ENCODE peak calls at places on chromosome 13, in ten cellular contexts. One of them, this sample, is unnamed.

GRCh38 chr13:41568990-41569387 is 111.6 kb downstream of the RGCC start:
- DNase-seq in NCI-H510A treated with DMSO at 0.1 percent for 48 hours: no peak
- DNase-seq in lower leg skin: no peak
- DNase-seq in activated naive CD8-positive, alpha-beta T cell treated with anti-CD3 and anti-CD28 coated beads, Interleukin-2, amount 50 U/mL, for 24 hours: no peak
- DNase-seq in ACHN: no peak
- DNase-seq in IMR-90: peak
- DNase-seq in HEK293T: no peak
- DNase-seq in NAMALWA: no peak
- DNase-seq in progenitor cell of endocrine pancreas: no peak
- DNase-seq in dermis microvascular lymphatic vessel endothelial cell: peak
- DNase-seq in this sample: no peak

GRCh38 chr13:43767351-43767901 is 19.3 kb downstream of the ENOX1 start:
- DNase-seq in ACHN: no peak
- DNase-seq in IMR-90: no peak
- DNase-seq in activated naive CD8-positive, alpha-beta T cell treated with anti-CD3 and anti-CD28 coated beads, Interleukin-2, amount 50 U/mL, for 24 hours: no peak
- DNase-seq in NCI-H510A treated with DMSO at 0.1 percent for 48 hours: no peak
- DNase-seq in HEK293T: no peak
- DNase-seq in dermis microvascular lymphatic vessel endothelial cell: no peak
- DNase-seq in lower leg skin: no peak
- DNase-seq in progenitor cell of endocrine pancreas: no peak
- DNase-seq in NAMALWA: no peak
- DNase-seq in this sample: no peak

GRCh38 chr13:40316301-40316700 is 350.1 kb downstream of the FOXO1 start:
- DNase-seq in IMR-90: no peak
- DNase-seq in NAMALWA: no peak
- DNase-seq in ACHN: no peak
- DNase-seq in dermis microvascular lymphatic vessel endothelial cell: no peak
- DNase-seq in lower leg skin: no peak
- DNase-seq in HEK293T: no peak
- DNase-seq in activated naive CD8-positive, alpha-beta T cell treated with anti-CD3 and anti-CD28 coated beads, Interleukin-2, amount 50 U/mL, for 24 hours: no peak
- DNase-seq in NCI-H510A treated with DMSO at 0.1 percent for 48 hours: no peak
- DNase-seq in progenitor cell of endocrine pancreas: no peak
- DNase-seq in this sample: no peak

GRCh38 chr13:92097337-92097903 is 699.0 kb downstream of the GPC5 start:
- DNase-seq in dermis microvascular lymphatic vessel endothelial cell: no peak
- DNase-seq in NCI-H510A treated with DMSO at 0.1 percent for 48 hours: no peak
- DNase-seq in NAMALWA: no peak
- DNase-seq in progenitor cell of endocrine pancreas: no peak
- DNase-seq in ACHN: no peak
- DNase-seq in lower leg skin: no peak
- DNase-seq in HEK293T: no peak
- DNase-seq in IMR-90: no peak
- DNase-seq in activated naive CD8-positive, alpha-beta T cell treated with anti-CD3 and anti-CD28 coated beads, Interleukin-2, amount 50 U/mL, for 24 hours: no peak
- DNase-seq in this sample: no peak

GRCh38 chr13:112781881-112782361 is 92.1 kb downstream of the ATP11A start:
- DNase-seq in activated naive CD8-positive, alpha-beta T cell treated with anti-CD3 and anti-CD28 coated beads, Interleukin-2, amount 50 U/mL, for 24 hours: no peak
- DNase-seq in ACHN: no peak
- DNase-seq in progenitor cell of endocrine pancreas: no peak
- DNase-seq in IMR-90: no peak
- DNase-seq in NAMALWA: no peak
- DNase-seq in dermis microvascular lymphatic vessel endothelial cell: peak
- DNase-seq in lower leg skin: no peak
- DNase-seq in HEK293T: no peak
- DNase-seq in NCI-H510A treated with DMSO at 0.1 percent for 48 hours: peak
- DNase-seq in this sample: peak

GRCh38 chr13:30581582-30581981 is 36.1 kb upstream of the USPL1 start:
- DNase-seq in NCI-H510A treated with DMSO at 0.1 percent for 48 hours: no peak
- DNase-seq in progenitor cell of endocrine pancreas: no peak
- DNase-seq in NAMALWA: peak
- DNase-seq in dermis microvascular lymphatic vessel endothelial cell: peak
- DNase-seq in activated naive CD8-positive, alpha-beta T cell treated with anti-CD3 and anti-CD28 coated beads, Interleukin-2, amount 50 U/mL, for 24 hours: no peak
- DNase-seq in IMR-90: peak
- DNase-seq in HEK293T: no peak
- DNase-seq in ACHN: peak
- DNase-seq in lower leg skin: no peak
- DNase-seq in this sample: no peak

GRCh38 chr13:45219938-45220375 is 19.1 kb upstream of the KCTD4 start:
- DNase-seq in dermis microvascular lymphatic vessel endothelial cell: peak
- DNase-seq in lower leg skin: no peak
- DNase-seq in NCI-H510A treated with DMSO at 0.1 percent for 48 hours: no peak
- DNase-seq in activated naive CD8-positive, alpha-beta T cell treated with anti-CD3 and anti-CD28 coated beads, Interleukin-2, amount 50 U/mL, for 24 hours: no peak
- DNase-seq in IMR-90: peak
- DNase-seq in ACHN: peak
- DNase-seq in NAMALWA: no peak
- DNase-seq in HEK293T: no peak
- DNase-seq in progenitor cell of endocrine pancreas: no peak
- DNase-seq in this sample: no peak

GRCh38 chr13:100550433-100550832 is 38.2 kb downstream of the GGACT start:
- DNase-seq in progenitor cell of endocrine pancreas: no peak
- DNase-seq in NAMALWA: no peak
- DNase-seq in HEK293T: peak
- DNase-seq in lower leg skin: no peak
- DNase-seq in IMR-90: peak
- DNase-seq in NCI-H510A treated with DMSO at 0.1 percent for 48 hours: no peak
- DNase-seq in dermis microvascular lymphatic vessel endothelial cell: no peak
- DNase-seq in ACHN: no peak
- DNase-seq in activated naive CD8-positive, alpha-beta T cell treated with anti-CD3 and anti-CD28 coated beads, Interleukin-2, amount 50 U/mL, for 24 hours: no peak
- DNase-seq in this sample: peak

GRCh38 chr13:110138009-110138699 is 168.8 kb downstream of the COL4A1 start:
- DNase-seq in IMR-90: peak
- DNase-seq in NCI-H510A treated with DMSO at 0.1 percent for 48 hours: peak
- DNase-seq in dermis microvascular lymphatic vessel endothelial cell: peak
- DNase-seq in progenitor cell of endocrine pancreas: peak
- DNase-seq in activated naive CD8-positive, alpha-beta T cell treated with anti-CD3 and anti-CD28 coated beads, Interleukin-2, amount 50 U/mL, for 24 hours: peak
- DNase-seq in NAMALWA: peak
- DNase-seq in ACHN: peak
- DNase-seq in HEK293T: peak
- DNase-seq in lower leg skin: peak
- DNase-seq in this sample: peak

GRCh38 chr13:57045816-57046691 is 94.7 kb upstream of the PRR20A start:
- DNase-seq in activated naive CD8-positive, alpha-beta T cell treated with anti-CD3 and anti-CD28 coated beads, Interleukin-2, amount 50 U/mL, for 24 hours: no peak
- DNase-seq in NCI-H510A treated with DMSO at 0.1 percent for 48 hours: no peak
- DNase-seq in HEK293T: peak
- DNase-seq in ACHN: no peak
- DNase-seq in lower leg skin: no peak
- DNase-seq in NAMALWA: no peak
- DNase-seq in progenitor cell of endocrine pancreas: no peak
- DNase-seq in IMR-90: no peak
- DNase-seq in dermis microvascular lymphatic vessel endothelial cell: no peak
- DNase-seq in this sample: no peak

GRCh38 chr13:33052446-33052845 is 36.2 kb downstream of the KL start:
- DNase-seq in lower leg skin: no peak
- DNase-seq in ACHN: no peak
- DNase-seq in progenitor cell of endocrine pancreas: no peak
- DNase-seq in IMR-90: peak
- DNase-seq in dermis microvascular lymphatic vessel endothelial cell: no peak
- DNase-seq in HEK293T: no peak
- DNase-seq in NAMALWA: no peak
- DNase-seq in NCI-H510A treated with DMSO at 0.1 percent for 48 hours: no peak
- DNase-seq in activated naive CD8-positive, alpha-beta T cell treated with anti-CD3 and anti-CD28 coated beads, Interleukin-2, amount 50 U/mL, for 24 hours: no peak
- DNase-seq in this sample: no peak

GRCh38 chr13:95002968-95003813 is 290.8 kb upstream of the SOX21 start:
- DNase-seq in ACHN: no peak
- DNase-seq in NCI-H510A treated with DMSO at 0.1 percent for 48 hours: peak
- DNase-seq in lower leg skin: no peak
- DNase-seq in dermis microvascular lymphatic vessel endothelial cell: peak
- DNase-seq in HEK293T: no peak
- DNase-seq in activated naive CD8-positive, alpha-beta T cell treated with anti-CD3 and anti-CD28 coated beads, Interleukin-2, amount 50 U/mL, for 24 hours: no peak
- DNase-seq in IMR-90: no peak
- DNase-seq in progenitor cell of endocrine pancreas: no peak
- DNase-seq in NAMALWA: no peak
- DNase-seq in this sample: peak

GRCh38 chr13:38582133-38582532 is 104.7 kb upstream of the FREM2 start:
- DNase-seq in IMR-90: peak
- DNase-seq in NCI-H510A treated with DMSO at 0.1 percent for 48 hours: peak
- DNase-seq in activated naive CD8-positive, alpha-beta T cell treated with anti-CD3 and anti-CD28 coated beads, Interleukin-2, amount 50 U/mL, for 24 hours: no peak
- DNase-seq in lower leg skin: no peak
- DNase-seq in NAMALWA: peak
- DNase-seq in dermis microvascular lymphatic vessel endothelial cell: peak
- DNase-seq in HEK293T: peak
- DNase-seq in progenitor cell of endocrine pancreas: no peak
- DNase-seq in ACHN: peak
- DNase-seq in this sample: no peak

GRCh38 chr13:112443191-112444000 is 67.2 kb downstream of the SPACA7 start:
- DNase-seq in IMR-90: no peak
- DNase-seq in activated naive CD8-positive, alpha-beta T cell treated with anti-CD3 and anti-CD28 coated beads, Interleukin-2, amount 50 U/mL, for 24 hours: peak
- DNase-seq in NAMALWA: peak
- DNase-seq in lower leg skin: no peak
- DNase-seq in progenitor cell of endocrine pancreas: no peak
- DNase-seq in HEK293T: peak
- DNase-seq in dermis microvascular lymphatic vessel endothelial cell: peak
- DNase-seq in NCI-H510A treated with DMSO at 0.1 percent for 48 hours: no peak
- DNase-seq in ACHN: no peak
- DNase-seq in this sample: no peak

GRCh38 chr13:32585625-32586021 is 629 bp upstream of the PDS5B start:
- DNase-seq in lower leg skin: no peak
- DNase-seq in NAMALWA: peak
- DNase-seq in activated naive CD8-positive, alpha-beta T cell treated with anti-CD3 and anti-CD28 coated beads, Interleukin-2, amount 50 U/mL, for 24 hours: peak
- DNase-seq in HEK293T: no peak
- DNase-seq in NCI-H510A treated with DMSO at 0.1 percent for 48 hours: no peak
- DNase-seq in ACHN: no peak
- DNase-seq in IMR-90: no peak
- DNase-seq in dermis microvascular lymphatic vessel endothelial cell: no peak
- DNase-seq in progenitor cell of endocrine pancreas: no peak
- DNase-seq in this sample: no peak

GRCh38 chr13:112748947-112749346 is 59.1 kb downstream of the ATP11A start:
- DNase-seq in activated naive CD8-positive, alpha-beta T cell treated with anti-CD3 and anti-CD28 coated beads, Interleukin-2, amount 50 U/mL, for 24 hours: no peak
- DNase-seq in dermis microvascular lymphatic vessel endothelial cell: no peak
- DNase-seq in HEK293T: no peak
- DNase-seq in lower leg skin: peak
- DNase-seq in ACHN: no peak
- DNase-seq in IMR-90: no peak
- DNase-seq in NCI-H510A treated with DMSO at 0.1 percent for 48 hours: no peak
- DNase-seq in progenitor cell of endocrine pancreas: no peak
- DNase-seq in NAMALWA: no peak
- DNase-seq in this sample: no peak

GRCh38 chr13:97567510-97568243 is 133.7 kb downstream of the RAP2A start:
- DNase-seq in HEK293T: no peak
- DNase-seq in dermis microvascular lymphatic vessel endothelial cell: no peak
- DNase-seq in ACHN: no peak
- DNase-seq in progenitor cell of endocrine pancreas: no peak
- DNase-seq in IMR-90: peak
- DNase-seq in activated naive CD8-positive, alpha-beta T cell treated with anti-CD3 and anti-CD28 coated beads, Interleukin-2, amount 50 U/mL, for 24 hours: no peak
- DNase-seq in NCI-H510A treated with DMSO at 0.1 percent for 48 hours: no peak
- DNase-seq in NAMALWA: no peak
- DNase-seq in lower leg skin: peak
- DNase-seq in this sample: peak

GRCh38 chr13:30186644-30187431 is 120.5 kb downstream of the KATNAL1 start:
- DNase-seq in activated naive CD8-positive, alpha-beta T cell treated with anti-CD3 and anti-CD28 coated beads, Interleukin-2, amount 50 U/mL, for 24 hours: no peak
- DNase-seq in dermis microvascular lymphatic vessel endothelial cell: no peak
- DNase-seq in HEK293T: no peak
- DNase-seq in NAMALWA: no peak
- DNase-seq in ACHN: no peak
- DNase-seq in NCI-H510A treated with DMSO at 0.1 percent for 48 hours: peak
- DNase-seq in lower leg skin: no peak
- DNase-seq in IMR-90: peak
- DNase-seq in progenitor cell of endocrine pancreas: no peak
- DNase-seq in this sample: no peak

GRCh38 chr13:107518292-107518691 is 697.0 kb downstream of the LIG4 start:
- DNase-seq in lower leg skin: no peak
- DNase-seq in NAMALWA: peak
- DNase-seq in dermis microvascular lymphatic vessel endothelial cell: peak
- DNase-seq in activated naive CD8-positive, alpha-beta T cell treated with anti-CD3 and anti-CD28 coated beads, Interleukin-2, amount 50 U/mL, for 24 hours: no peak
- DNase-seq in progenitor cell of endocrine pancreas: no peak
- DNase-seq in ACHN: peak
- DNase-seq in HEK293T: no peak
- DNase-seq in NCI-H510A treated with DMSO at 0.1 percent for 48 hours: no peak
- DNase-seq in IMR-90: peak
- DNase-seq in this sample: no peak

GRCh38 chr13:62846302-62846701 is 1430.7 kb upstream of the PCDH20 start:
- DNase-seq in dermis microvascular lymphatic vessel endothelial cell: no peak
- DNase-seq in ACHN: peak
- DNase-seq in HEK293T: no peak
- DNase-seq in IMR-90: peak
- DNase-seq in lower leg skin: no peak
- DNase-seq in activated naive CD8-positive, alpha-beta T cell treated with anti-CD3 and anti-CD28 coated beads, Interleukin-2, amount 50 U/mL, for 24 hours: no peak
- DNase-seq in NAMALWA: no peak
- DNase-seq in progenitor cell of endocrine pancreas: no peak
- DNase-seq in NCI-H510A treated with DMSO at 0.1 percent for 48 hours: no peak
- DNase-seq in this sample: no peak